ENCODE peak calls at places on chromosomes 3 and 15, in four cellular contexts. X is heart right ventricle, N is AG08396, O is fibroblast of lung. H is an unnamed sample.

GRCh38 chr15:29449136-29449535 is 179.5 kb upstream of the NSMCE3 start:
- DNase-seq in O (no peak), X (no peak), N (no peak), H (no peak)

GRCh38 chr3:27723803-27724458 is 1.8 kb upstream of the EOMES start:
- DNase-seq in O (no peak), N (no peak), X (no peak), H (no peak)

GRCh38 chr3:100216713-100217112 is 44.1 kb upstream of the TBC1D23 start:
- DNase-seq in N (no peak), O (no peak), X (no peak), H (no peak)

GRCh38 chr3:174125267-174125844 is 727.8 kb downstream of the NLGN1 start:
- DNase-seq in X (no peak), O (peak), N (peak), H (no peak)

GRCh38 chr3:58116985-58117384 is 93.8 kb downstream of the DNASE1L3 start:
- DNase-seq in O (peak), X (no peak), N (no peak), H (no peak)

GRCh38 chr3:65666426-65667091 is 372.2 kb downstream of the MAGI1 start:
- DNase-seq in N (no peak), O (no peak), X (no peak), H (no peak)

GRCh38 chr3:37694236-37694635 is 167.4 kb upstream of the CTDSPL start:
- DNase-seq in N (no peak), X (no peak), O (no peak), H (no peak)

GRCh38 chr3:192170031-192170430 is 557.3 kb downstream of the FGF12 start:
- DNase-seq in N (no peak), X (no peak), O (no peak), H (no peak)

GRCh38 chr15:84812842-84813241 is 4.3 kb upstream of the ALPK3 start:
- DNase-seq in O (no peak), X (no peak), N (no peak), H (no peak)

GRCh38 chr3:177195941-177196472 is 1.3 kb downstream of the TBL1XR1 start:
- DNase-seq in O (no peak), N (no peak), X (no peak), H (peak)

GRCh38 chr15:91319715-91320059 is 219.6 kb downstream of the SV2B start:
- DNase-seq in X (no peak), O (no peak), N (no peak), H (no peak)

GRCh38 chr3:43123895-43124294 is 18.0 kb upstream of the POMGNT2 start:
- DNase-seq in X (no peak), O (no peak), N (no peak), H (no peak)

GRCh38 chr15:92846716-92847115 is 53.4 kb upstream of the CHD2 start:
- DNase-seq in X (no peak), O (peak), N (no peak), H (no peak)

GRCh38 chr15:63284379-63284778 is 7.0 kb downstream of the APH1B start:
- DNase-seq in O (no peak), X (no peak), N (no peak), H (no peak)

GRCh38 chr3:152128356-152128755 is 140.4 kb upstream of the MBNL1 start:
- DNase-seq in O (no peak), X (no peak), N (no peak), H (no peak)

GRCh38 chr15:77838595-77838994 is 205.9 kb upstream of the LINGO1 start:
- DNase-seq in X (no peak), O (no peak), N (no peak), H (no peak)

GRCh38 chr3:156519758-156520162 is 35.2 kb downstream of the SSR3 start:
- DNase-seq in X (no peak), O (no peak), N (no peak), H (no peak)

GRCh38 chr15:99440029-99440428 is 125.8 kb upstream of the MEF2A start:
- DNase-seq in X (no peak), N (no peak), O (no peak), H (no peak)

GRCh38 chr15:81023483-81024264 is 23.0 kb downstream of the TLNRD1 start:
- DNase-seq in O (peak), N (peak), X (peak), H (peak)

GRCh38 chr3:42192334-42193200 is 73.4 kb downstream of the CCK start:
- DNase-seq in X (no peak), N (peak), O (no peak), H (no peak)

GRCh38 chr15:59148160-59148810 is 43.3 kb downstream of the CCNB2 start:
- DNase-seq in O (peak), N (peak), X (no peak), H (no peak)

GRCh38 chr15:61398310-61398709 is 169.2 kb upstream of the RORA start:
- DNase-seq in N (no peak), X (no peak), O (no peak), H (no peak)

GRCh38 chr3:114804099-114804498 is 343.0 kb downstream of the ZBTB20 start:
- DNase-seq in O (no peak), N (no peak), X (no peak), H (no peak)

GRCh38 chr3:17801131-17801530 is 58.7 kb upstream of the TBC1D5 start:
- DNase-seq in O (no peak), X (no peak), N (no peak), H (no peak)

GRCh38 chr15:99454941-99455795 is 110.6 kb upstream of the MEF2A start:
- DNase-seq in O (peak), N (peak), X (peak), H (peak)

GRCh38 chr3:149180057-149180573 is 41.5 kb downstream of the CP start:
- DNase-seq in O (peak), N (peak), X (peak), H (peak)

GRCh38 chr3:183583331-183584245 is 28.1 kb upstream of the KLHL6 start:
- DNase-seq in O (no peak), X (peak), N (no peak), H (no peak)

GRCh38 chr3:9226326-9226725 is 23.1 kb downstream of the SRGAP3 start:
- DNase-seq in X (no peak), O (peak), N (no peak), H (no peak)

GRCh38 chr3:154059798-154060197 is 61.4 kb upstream of the ARHGEF26 start:
- DNase-seq in O (no peak), X (no peak), N (no peak), H (no peak)

GRCh38 chr15:77282333-77282732 is 137.6 kb downstream of the PEAK1 start:
- DNase-seq in N (peak), O (peak), X (no peak), H (peak)

GRCh38 chr3:17356581-17356980 is 385.9 kb downstream of the TBC1D5 start:
- DNase-seq in X (no peak), O (no peak), N (no peak), H (no peak)